ENCODE peak calls at places on chromosome 15, in eight cellular contexts. G is HFFc6; Y is A172; K is cerebellum; T is NCI-H774; O is stimulated activated naive CD8-positive, alpha-beta T cell treated with anti-CD3 and anti-CD28 coated beads, Interleukin-15, Interleukin-2, amounts not matched to agents 100 U/mL and 50 U/mL, for 24 hours; E is esophagus squamous epithelium; H is iPS-NIHi11. I is an unnamed sample.

GRCh38 chr15:89837134-89837829 is 22.6 kb upstream of the ANPEP start:
- DNase-seq in G (peak; percentile 60), Y (no peak), K (no peak), T (no peak), O (no peak), E (no peak), H (no peak), I (no peak)

GRCh38 chr15:57640935-57641682 is 49.4 kb downstream of the MYZAP start:
- DNase-seq in G (no peak), Y (peak; percentile 35), K (no peak), T (no peak), O (peak; percentile 20), E (no peak), H (peak; percentile 52), I (no peak)

GRCh38 chr15:62360286-62360685 is 195.2 kb upstream of the C2CD4B start:
- DNase-seq in G (no peak), Y (no peak), K (no peak), T (no peak), O (no peak), E (no peak), H (no peak), I (no peak)

GRCh38 chr15:101031203-101031602 is 112.0 kb downstream of the LRRK1 start:
- DNase-seq in G (no peak), Y (no peak), K (no peak), T (peak; percentile 37), O (no peak), E (no peak), H (no peak), I (no peak)

GRCh38 chr15:43517354-43518072 is at the start of gene MAP1A:
- DNase-seq in G (peak; percentile 55), Y (peak; percentile 40), K (peak; percentile 92), T (no peak), O (no peak), E (no peak), H (peak; percentile 75), I (peak; percentile 75)

GRCh38 chr15:40937762-40938529 is 8.8 kb downstream of the DLL4 start:
- DNase-seq in G (peak; percentile 58), Y (peak; percentile 80), K (peak; percentile 61), T (no peak), O (no peak), E (no peak), H (no peak), I (peak; percentile 38)

GRCh38 chr15:99619712-99620111 is 53.9 kb downstream of the MEF2A start:
- DNase-seq in G (no peak), Y (no peak), K (no peak), T (no peak), O (no peak), E (no peak), H (no peak), I (no peak)

GRCh38 chr15:48501208-48501607 is 144.3 kb downstream of the FBN1 start:
- DNase-seq in G (no peak), Y (no peak), K (no peak), T (no peak), O (no peak), E (no peak), H (no peak), I (no peak)

GRCh38 chr15:90205886-90206285 is 4.8 kb downstream of the SEMA4B start:
- DNase-seq in G (no peak), Y (no peak), K (no peak), T (no peak), O (no peak), E (no peak), H (no peak), I (no peak)

GRCh38 chr15:98776607-98777281 is 128.4 kb downstream of the IGF1R start:
- DNase-seq in G (no peak), Y (peak; percentile 32), K (no peak), T (no peak), O (no peak), E (no peak), H (peak; percentile 45), I (no peak)

GRCh38 chr15:33100314-33100713 is 94.2 kb downstream of the FMN1 start:
- DNase-seq in G (no peak), Y (no peak), K (no peak), T (no peak), O (no peak), E (no peak), H (no peak), I (no peak)

GRCh38 chr15:83613716-83614115 is 40.2 kb upstream of the ADAMTSL3 start:
- DNase-seq in G (peak; percentile 1), Y (peak; percentile 54), K (no peak), T (no peak), O (no peak), E (no peak), H (no peak), I (no peak)

GRCh38 chr15:65336369-65336766 is 31.9 kb downstream of the RNU5B-1 start:
- DNase-seq in G (no peak), Y (no peak), K (no peak), T (no peak), O (no peak), E (no peak), H (peak; percentile 56), I (no peak)

GRCh38 chr15:94231728-94232086 is 346 bp downstream of the MCTP2 start:
- DNase-seq in G (no peak), Y (no peak), K (no peak), T (no peak), O (peak; percentile 38), E (no peak), H (no peak), I (peak; percentile 27)

GRCh38 chr15:74773731-74774252 is 8.1 kb upstream of the CSK start:
- DNase-seq in G (no peak), Y (no peak), K (no peak), T (peak; percentile 4), O (no peak), E (no peak), H (peak; percentile 60), I (no peak)

GRCh38 chr15:49906976-49907375 is 212.1 kb downstream of the ATP8B4 start:
- DNase-seq in G (no peak), Y (no peak), K (no peak), T (no peak), O (no peak), E (no peak), H (no peak), I (no peak)

GRCh38 chr15:94232107-94232506 is 746 bp downstream of the MCTP2 start:
- DNase-seq in G (no peak), Y (no peak), K (no peak), T (no peak), O (peak; percentile 10), E (no peak), H (no peak), I (no peak)

GRCh38 chr15:76987896-76988860 is 6.7 kb upstream of the PSTPIP1 start:
- DNase-seq in G (no peak), Y (no peak), K (no peak), T (no peak), O (peak; percentile 75), E (no peak), H (no peak), I (peak; percentile 87)

GRCh38 chr15:74396146-74396438 is 28.6 kb upstream of the CYP11A1 start:
- DNase-seq in G (no peak), Y (no peak), K (no peak), T (no peak), O (no peak), E (no peak), H (no peak), I (no peak)

GRCh38 chr15:90931737-90932659 is at the start of gene HDDC3:
- DNase-seq in G (peak; percentile 69), Y (peak; percentile 62), K (peak; percentile 89), T (peak; percentile 81), O (peak; percentile 98), E (peak; percentile 56), H (peak; percentile 94), I (peak; percentile 96)

GRCh38 chr15:55289573-55290360 is at the start of gene RAB27A:
- DNase-seq in G (peak; percentile 49), Y (peak; percentile 42), K (peak; percentile 64), T (peak; percentile 44), O (peak; percentile 84), E (no peak), H (peak; percentile 86), I (peak; percentile 71)

I was measured in heart left ventricle.